ENCODE peak calls at places on chromosomes 12 and 14, in four cellular contexts. V is IMR-90, I is GM12865, S is bronchial epithelial cell. P is an unnamed sample.

GRCh38 chr14:96362071-96362964 is 823 bp downstream of the ATG2B start:
- DNase-seq in V (peak; percentile 30), I (peak; percentile 83), S (peak; percentile 62), P (peak; percentile 40)

GRCh38 chr12:50212071-50212467 is 44.9 kb upstream of the CERS5 start:
- DNase-seq in V (no peak), I (no peak), S (no peak), P (no peak)

GRCh38 chr12:14901228-14901562 is 15.5 kb upstream of the MGP start:
- DNase-seq in V (no peak), I (no peak), S (no peak), P (no peak)

GRCh38 chr12:113919791-113920190 is 46.3 kb downstream of the RBM19 start:
- DNase-seq in V (no peak), I (no peak), S (no peak), P (no peak)

GRCh38 chr14:67170706-67171105 is 18.5 kb upstream of the GARIN2 start:
- DNase-seq in V (peak; percentile 39), I (no peak), S (no peak), P (no peak)

GRCh38 chr12:124548854-124549378 is 18.5 kb downstream of the NCOR2 start:
- DNase-seq in V (peak; percentile 87), I (no peak), S (peak; percentile 44), P (peak; percentile 91)

GRCh38 chr14:65329911-65330310 is 82.6 kb upstream of the FUT8 start:
- DNase-seq in V (no peak), I (no peak), S (no peak), P (no peak)

GRCh38 chr14:26531894-26532293 is 65.9 kb downstream of the NOVA1 start:
- DNase-seq in V (peak; percentile 81), I (no peak), S (peak; percentile 64), P (peak; percentile 80)

GRCh38 chr12:104079024-104079423 is 14.7 kb downstream of the HCFC2 start:
- DNase-seq in V (no peak), I (no peak), S (no peak), P (no peak)

GRCh38 chr12:81255456-81255855 is 177.6 kb downstream of the ACSS3 start:
- DNase-seq in V (no peak), I (no peak), S (no peak), P (no peak)

GRCh38 chr12:130870442-130871285 is 1.2 kb upstream of the RAN start:
- DNase-seq in V (peak; percentile 83), I (peak; percentile 97), S (peak; percentile 90), P (peak; percentile 96)
- TF ChIP-seq CTCF in V (peak; percentile 54), I (peak; percentile 77), S (peak; percentile 79), P (peak; percentile 81)

GRCh38 chr14:92686411-92686762 is 62.0 kb downstream of the LGMN start:
- DNase-seq in V (no peak), I (no peak), S (no peak), P (no peak)

GRCh38 chr14:92688434-92689375 is 59.7 kb downstream of the LGMN start:
- DNase-seq in V (no peak), I (no peak), S (no peak), P (no peak)

GRCh38 chr14:92685784-92686355 is 62.6 kb downstream of the LGMN start:
- DNase-seq in V (no peak), I (no peak), S (no peak), P (no peak)

GRCh38 chr14:92687681-92688433 is 60.6 kb downstream of the LGMN start:
- DNase-seq in V (no peak), I (no peak), S (no peak), P (no peak)

DNA sequence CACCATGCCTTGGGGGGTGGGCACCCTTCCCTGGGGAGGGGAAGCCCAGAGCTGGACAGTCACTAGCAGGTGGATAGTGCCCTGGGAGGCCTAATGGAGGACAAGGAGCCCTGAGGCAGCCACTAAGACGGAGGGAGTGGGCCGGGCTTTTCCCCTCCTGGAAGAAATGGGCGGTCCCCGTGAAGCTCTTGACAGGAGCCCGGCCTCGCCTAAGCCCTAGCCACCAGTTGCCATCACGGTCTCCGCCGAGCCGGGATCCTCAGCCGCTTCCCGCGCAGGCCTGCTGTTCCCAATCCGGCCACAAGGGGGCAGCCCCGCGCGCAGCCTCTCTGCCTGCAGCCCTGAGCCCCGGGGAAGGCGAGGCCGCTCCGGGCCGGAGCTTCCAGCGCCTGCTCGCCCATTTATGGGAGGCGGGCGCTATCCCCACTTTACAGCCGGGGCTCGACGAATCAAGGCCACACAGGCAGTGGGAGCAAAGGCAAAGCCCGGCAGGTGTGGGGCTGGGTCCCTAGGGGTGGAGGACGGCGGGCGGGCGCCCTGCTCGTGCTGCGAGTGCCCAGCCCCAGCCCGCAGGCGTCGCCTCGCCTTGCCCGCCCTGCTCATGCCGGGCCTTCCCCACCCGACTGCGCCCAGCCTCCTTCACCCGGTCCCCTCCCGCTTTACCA is 61.5 kb downstream of the LGMN start:
- DNase-seq in V (peak; percentile 43), I (peak; percentile 62), S (peak; percentile 22), P (peak; percentile 56)
- TF ChIP-seq CTCF in V (peak; percentile 96), I (peak; percentile 81), S (peak; percentile 99), P (peak; percentile 97)

GRCh38 chr14:77409131-77409533 is 14.2 kb downstream of the NOXRED1 start:
- DNase-seq in V (no peak), I (peak; percentile 51), S (peak; percentile 35), P (peak; percentile 9)
- TF ChIP-seq CTCF in V (peak; percentile 11), I (peak; percentile 39), S (peak; percentile 44), P (peak; percentile 28)

GRCh38 chr12:105402366-105402765 is 71.9 kb downstream of the C12orf75 start:
- DNase-seq in V (no peak), I (no peak), S (no peak), P (no peak)

GRCh38 chr12:105399428-105400081 is 69.1 kb downstream of the C12orf75 start:
- DNase-seq in V (no peak), I (no peak), S (no peak), P (no peak)

GRCh38 chr12:105400227-105400626 is 69.7 kb downstream of the C12orf75 start:
- DNase-seq in V (no peak), I (no peak), S (no peak), P (no peak)

GRCh38 chr12:105403095-105403494 is 72.6 kb downstream of the C12orf75 start:
- DNase-seq in V (no peak), I (no peak), S (no peak), P (no peak)

DNA sequence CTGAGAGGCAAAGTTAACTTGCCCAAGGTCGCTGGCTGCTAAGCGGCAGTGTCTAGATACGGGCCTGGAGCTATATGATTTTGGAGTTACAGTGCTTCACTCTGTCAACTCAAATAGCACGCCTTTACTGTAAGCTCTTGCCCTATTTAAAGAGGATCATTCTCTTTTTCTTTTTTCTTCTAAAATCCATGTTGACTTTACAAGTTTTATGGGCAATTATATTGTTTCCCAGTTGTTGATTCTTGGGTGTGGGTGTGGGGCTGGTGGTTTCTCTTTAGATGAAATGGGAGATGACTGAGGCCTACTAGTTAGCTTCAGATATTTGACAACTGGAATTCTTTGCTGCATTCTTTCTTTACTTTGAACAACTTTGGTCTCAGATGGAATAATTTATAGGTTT is 70.7 kb downstream of the C12orf75 start:
- DNase-seq in V (no peak), I (no peak), S (no peak), P (no peak)
- TF ChIP-seq CTCF in V (no peak), I (no peak), S (no peak), P (no peak)

DNA sequence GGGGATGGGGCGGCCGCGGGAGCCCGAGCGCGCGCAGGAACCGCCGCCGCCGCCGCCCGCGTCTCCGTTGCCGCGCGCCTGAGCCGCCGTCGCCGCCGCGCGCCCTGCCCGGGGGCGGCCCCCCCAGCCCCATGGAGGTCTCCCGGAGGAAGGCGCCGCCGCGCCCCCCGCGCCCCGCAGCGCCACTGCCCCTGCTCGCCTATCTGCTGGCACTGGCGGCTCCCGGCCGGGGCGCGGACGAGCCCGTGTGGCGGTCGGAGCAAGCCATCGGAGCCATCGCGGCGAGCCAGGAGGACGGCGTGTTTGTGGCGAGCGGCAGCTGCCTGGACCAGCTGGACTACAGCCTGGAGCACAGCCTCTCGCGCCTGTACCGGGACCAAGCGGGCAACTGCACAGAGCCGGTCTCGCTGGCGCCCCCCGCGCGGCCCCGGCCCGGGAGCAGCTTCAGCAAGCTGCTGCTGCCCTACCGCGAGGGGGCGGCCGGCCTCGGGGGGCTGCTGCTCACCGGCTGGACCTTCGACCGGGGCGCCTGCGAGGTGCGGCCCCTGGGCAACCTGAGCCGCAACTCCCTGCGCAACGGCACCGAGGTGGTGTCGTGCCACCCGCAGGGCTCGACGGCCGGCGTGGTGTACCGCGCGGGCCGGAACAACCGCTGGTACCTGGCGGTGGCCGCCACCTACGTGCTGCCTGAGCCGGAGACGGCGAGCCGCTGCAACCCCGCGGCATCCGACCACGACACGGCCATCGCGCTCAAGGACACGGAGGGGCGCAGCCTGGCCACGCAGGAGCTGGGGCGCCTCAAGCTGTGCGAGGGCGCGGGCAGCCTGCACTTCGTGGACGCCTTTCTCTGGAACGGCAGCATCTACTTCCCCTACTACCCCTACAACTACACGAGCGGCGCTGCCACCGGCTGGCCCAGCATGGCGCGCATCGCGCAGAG is 734 bp downstream of the PLXNC1 start:
- DNase-seq in V (peak; percentile 23), I (peak; percentile 85), S (no peak), P (no peak)
- TF ChIP-seq CTCF in V (peak; percentile 18), I (peak; percentile 64), S (peak; percentile 7), P (no peak)

DNA sequence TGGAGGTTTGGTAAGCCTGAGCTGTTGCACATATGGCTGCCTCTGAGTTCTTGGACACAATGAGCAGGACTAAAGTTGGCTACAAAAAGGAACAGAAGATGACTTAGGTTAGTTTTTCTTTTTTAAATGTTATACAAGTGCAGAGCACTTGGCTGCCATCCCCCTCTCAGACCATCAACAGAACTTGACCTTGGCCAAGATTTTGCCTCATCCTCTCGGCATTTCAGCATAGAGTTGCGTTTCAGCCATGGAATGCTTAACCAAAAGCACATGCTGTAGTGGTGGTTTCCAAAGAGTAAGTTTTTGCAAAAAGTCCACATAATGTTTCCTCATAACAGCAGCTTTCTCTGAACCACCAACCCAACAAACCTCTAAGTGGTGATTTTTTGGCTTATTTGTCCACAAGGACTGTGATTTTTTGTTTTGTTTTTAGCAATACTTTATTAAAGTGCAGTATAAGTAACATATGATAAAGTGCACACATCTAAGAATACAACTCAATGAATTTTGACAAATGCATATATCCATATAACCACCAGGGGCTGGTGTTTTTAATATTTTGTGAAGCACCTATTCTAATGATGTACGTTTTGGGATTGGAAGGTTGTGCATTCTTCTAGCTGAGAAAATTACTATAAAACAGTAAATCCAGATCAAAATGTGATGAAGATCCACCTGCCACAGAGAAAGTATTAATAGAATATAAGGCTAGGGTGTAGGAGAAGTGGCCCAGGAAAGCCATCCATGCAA is 12.1 kb upstream of the GALNT16 start:
- DNase-seq in V (peak; percentile 94), I (no peak), S (no peak), P (peak; percentile 99)
- TF ChIP-seq CTCF in V (peak; percentile 36), I (no peak), S (no peak), P (peak; percentile 54)

P was measured in fibroblast of the aortic adventitia.